ENCODE peak calls at places on chromosome 2, in seven cellular contexts. One of them, this sample, is unnamed.

GRCh38 chr2:190837991-190838390 is 42.6 kb upstream of the GLS start:
- DNase-seq in CD8-positive, alpha-beta T cell: no peak
- DNase-seq in NCI-H146: no peak
- DNase-seq in astrocyte of the spinal cord: peak; percentile 52
- DNase-seq in kidney: no peak
- DNase-seq in fibroblast of mammary gland: no peak
- DNase-seq in neuronal stem cell: no peak
- DNase-seq in this sample: no peak

GRCh38 chr2:197705912-197706838 is 1.0 kb downstream of the MARS2 start:
- DNase-seq in CD8-positive, alpha-beta T cell: peak; percentile 21
- DNase-seq in NCI-H146: no peak
- DNase-seq in astrocyte of the spinal cord: no peak
- DNase-seq in kidney: peak; percentile 78
- DNase-seq in fibroblast of mammary gland: peak; percentile 29
- DNase-seq in neuronal stem cell: no peak
- DNase-seq in this sample: no peak

GRCh38 chr2:241776336-241777166 is at the start of gene GAL3ST2:
- DNase-seq in CD8-positive, alpha-beta T cell: no peak
- DNase-seq in NCI-H146: no peak
- DNase-seq in astrocyte of the spinal cord: no peak
- DNase-seq in kidney: no peak
- DNase-seq in fibroblast of mammary gland: no peak
- DNase-seq in neuronal stem cell: no peak
- DNase-seq in this sample: no peak

GRCh38 chr2:359047-359446 is 71.2 kb upstream of the ALKAL2 start:
- DNase-seq in CD8-positive, alpha-beta T cell: no peak
- DNase-seq in NCI-H146: no peak
- DNase-seq in astrocyte of the spinal cord: no peak
- DNase-seq in kidney: no peak
- DNase-seq in fibroblast of mammary gland: no peak
- DNase-seq in neuronal stem cell: no peak
- DNase-seq in this sample: no peak

GRCh38 chr2:147500229-147500628 is 344.6 kb upstream of the ACVR2A start:
- DNase-seq in CD8-positive, alpha-beta T cell: no peak
- DNase-seq in NCI-H146: no peak
- DNase-seq in astrocyte of the spinal cord: no peak
- DNase-seq in kidney: no peak
- DNase-seq in fibroblast of mammary gland: no peak
- DNase-seq in neuronal stem cell: no peak
- DNase-seq in this sample: no peak

GRCh38 chr2:33552758-33553461 is 46.2 kb downstream of the FAM98A start:
- DNase-seq in CD8-positive, alpha-beta T cell: no peak
- DNase-seq in NCI-H146: no peak
- DNase-seq in astrocyte of the spinal cord: peak; percentile 43
- DNase-seq in kidney: no peak
- DNase-seq in fibroblast of mammary gland: peak; percentile 55
- DNase-seq in neuronal stem cell: no peak
- DNase-seq in this sample: peak; percentile 45

GRCh38 chr2:172173307-172173706 is 70.6 kb upstream of the DLX2 start:
- DNase-seq in CD8-positive, alpha-beta T cell: no peak
- DNase-seq in NCI-H146: no peak
- DNase-seq in astrocyte of the spinal cord: no peak
- DNase-seq in kidney: no peak
- DNase-seq in fibroblast of mammary gland: no peak
- DNase-seq in neuronal stem cell: no peak
- DNase-seq in this sample: no peak

GRCh38 chr2:26344581-26345283 is 1.2 kb upstream of the SELENOI start:
- DNase-seq in CD8-positive, alpha-beta T cell: no peak
- DNase-seq in NCI-H146: peak; percentile 6
- DNase-seq in astrocyte of the spinal cord: peak; percentile 41
- DNase-seq in kidney: no peak
- DNase-seq in fibroblast of mammary gland: peak; percentile 55
- DNase-seq in neuronal stem cell: no peak
- DNase-seq in this sample: peak; percentile 50

GRCh38 chr2:190859347-190860297 is 21.0 kb upstream of the GLS start:
- DNase-seq in CD8-positive, alpha-beta T cell: no peak
- DNase-seq in NCI-H146: no peak
- DNase-seq in astrocyte of the spinal cord: no peak
- DNase-seq in kidney: no peak
- DNase-seq in fibroblast of mammary gland: no peak
- DNase-seq in neuronal stem cell: no peak
- DNase-seq in this sample: no peak

GRCh38 chr2:133954636-133955035 is 299.2 kb upstream of the MGAT5 start:
- DNase-seq in CD8-positive, alpha-beta T cell: no peak
- DNase-seq in NCI-H146: no peak
- DNase-seq in astrocyte of the spinal cord: no peak
- DNase-seq in kidney: no peak
- DNase-seq in fibroblast of mammary gland: no peak
- DNase-seq in neuronal stem cell: no peak
- DNase-seq in this sample: no peak